ENCODE peak calls at places on chromosomes 2 and 18, in five cellular contexts. U is mammary epithelial cell, A is M059J, D is T1000, B is Caki2. K is an unnamed sample.

GRCh38 chr18:74819433-74820059 is 221.9 kb downstream of the ZNF407 start:
- DNase-seq in D (no peak), A (no peak), U (no peak), B (peak), K (no peak)

GRCh38 chr18:22433960-22434359 is 16.2 kb upstream of the CTAGE1 start:
- DNase-seq in A (peak), B (no peak), D (no peak), U (no peak), K (no peak)

GRCh38 chr2:111632661-111633060 is 251.3 kb downstream of the ANAPC1 start:
- DNase-seq in D (no peak), A (no peak), U (no peak), B (no peak), K (no peak)

GRCh38 chr2:215849771-215850170 is 163.6 kb downstream of the MREG start:
- DNase-seq in U (no peak), A (no peak), B (no peak), D (no peak), K (no peak)

GRCh38 chr2:98445167-98445522 is 487 bp downstream of the INPP4A start:
- DNase-seq in D (peak), B (peak), U (peak), A (no peak), K (no peak)

GRCh38 chr2:71821856-71822255 is 325.8 kb downstream of the CYP26B1 start:
- DNase-seq in D (no peak), U (no peak), A (peak), B (no peak), K (no peak)

GRCh38 chr2:238978507-238978906 is 130.6 kb downstream of the TWIST2 start:
- DNase-seq in U (no peak), D (no peak), A (no peak), B (peak), K (no peak)

GRCh38 chr2:217794133-217794986 is 208.4 kb downstream of the TNS1 start:
- DNase-seq in D (no peak), U (no peak), B (no peak), A (no peak), K (peak)

GRCh38 chr2:3605013-3605961 is 10.4 kb downstream of the COLEC11 start:
- DNase-seq in U (no peak), A (peak), D (peak), B (peak), K (peak)